ENCODE peak calls at places on chromosomes 11 and 22, in five cellular contexts. One of them, this sample, is unnamed. For H3K4me1 and H3K9me3, the result is how much of the 10 kb centered on the place peaks cover.

GRCh38 chr11:75154646-75155569 is 4.0 kb downstream of the SLCO2B1 start:
- DNase-seq in mammary epithelial cell: no peak
- DNase-seq in neural progenitor cell: no peak
- DNase-seq in H9: no peak
- DNase-seq in trophoblast cell: no peak
- DNase-seq in this sample: no peak

GRCh38 chr11:6612816-6613136 is 760 bp upstream of the TAF10 start:
- DNase-seq in neural progenitor cell: peak
- DNase-seq in H9: peak
- DNase-seq in trophoblast cell: no peak
- DNase-seq in mammary epithelial cell: no peak
- DNase-seq in this sample: no peak

GRCh38 chr11:106695506-106695905 is 322.8 kb downstream of the GUCY1A2 start:
- DNase-seq in neural progenitor cell: no peak
- DNase-seq in mammary epithelial cell: peak
- DNase-seq in trophoblast cell: peak
- DNase-seq in H9: no peak
- DNase-seq in this sample: no peak

GRCh38 chr11:76281558-76281906 is 75.2 kb upstream of the WNT11 start:
- DNase-seq in H9: no peak
- DNase-seq in trophoblast cell: no peak
- DNase-seq in neural progenitor cell: no peak
- DNase-seq in mammary epithelial cell: no peak
- DNase-seq in this sample: no peak

GRCh38 chr11:69055598-69056516 is 7.1 kb downstream of the TPCN2 start:
- DNase-seq in H9: no peak
- DNase-seq in trophoblast cell: no peak
- DNase-seq in neural progenitor cell: no peak
- DNase-seq in mammary epithelial cell: no peak
- DNase-seq in this sample: no peak

GRCh38 chr22:25668437-25668836 is 73.6 kb upstream of the MYO18B start:
- DNase-seq in H9: no peak
- DNase-seq in mammary epithelial cell: peak
- DNase-seq in trophoblast cell: no peak
- DNase-seq in neural progenitor cell: no peak
- DNase-seq in this sample: no peak

GRCh38 chr11:63490551-63491239 is at the start of gene PLAAT5:
- DNase-seq in mammary epithelial cell: no peak
- DNase-seq in H9: peak
- DNase-seq in trophoblast cell: no peak
- DNase-seq in neural progenitor cell: peak
- DNase-seq in this sample: no peak

GRCh38 chr11:119721129-119722120 is 7.6 kb downstream of the NECTIN1 start:
- DNase-seq in H9: peak
- DNase-seq in neural progenitor cell: peak
- DNase-seq in mammary epithelial cell: peak
- DNase-seq in trophoblast cell: no peak
- DNase-seq in this sample: no peak

GRCh38 chr22:21876486-21877176 is 9.2 kb upstream of the MAPK1 start:
- DNase-seq in H9: no peak
- DNase-seq in trophoblast cell: no peak
- DNase-seq in neural progenitor cell: no peak
- DNase-seq in mammary epithelial cell: peak
- DNase-seq in this sample: no peak

GRCh38 chr11:66639066-66639813 is 737 bp downstream of the RBM4 start:
- DNase-seq in trophoblast cell: no peak
- DNase-seq in neural progenitor cell: no peak
- DNase-seq in H9: no peak
- DNase-seq in mammary epithelial cell: peak
- DNase-seq in this sample: no peak

GRCh38 chr11:12679471-12679870 is 5.2 kb downstream of the TEAD1 start:
- DNase-seq in trophoblast cell: no peak
- DNase-seq in H9: no peak
- DNase-seq in neural progenitor cell: no peak
- DNase-seq in mammary epithelial cell: no peak
- DNase-seq in this sample: no peak
- H3K9ac ChIP-seq in trophoblast cell: no peak
- H3K9ac ChIP-seq in H9: no peak
- H3K9ac ChIP-seq in neural progenitor cell: no peak
- H3K9ac ChIP-seq in mammary epithelial cell: peak
- H3K9ac ChIP-seq in this sample: no peak

GRCh38 chr22:40221055-40221414 is 43.3 kb downstream of the TNRC6B start:
- DNase-seq in mammary epithelial cell: no peak
- DNase-seq in H9: no peak
- DNase-seq in neural progenitor cell: no peak
- DNase-seq in trophoblast cell: peak
- DNase-seq in this sample: no peak
- H3K4me1 ChIP-seq in mammary epithelial cell: under half
- H3K4me1 ChIP-seq in H9: under half
- H3K4me1 ChIP-seq in neural progenitor cell: under half
- H3K4me1 ChIP-seq in trophoblast cell: under half
- H3K4me1 ChIP-seq in this sample: under half

GRCh38 chr22:47850644-47851151 is 1088.2 kb downstream of the TBC1D22A start:
- DNase-seq in trophoblast cell: no peak
- DNase-seq in H9: no peak
- DNase-seq in neural progenitor cell: peak
- DNase-seq in mammary epithelial cell: no peak
- DNase-seq in this sample: no peak
- H3K9me3 ChIP-seq in trophoblast cell: under half
- H3K9me3 ChIP-seq in H9: under half
- H3K9me3 ChIP-seq in neural progenitor cell: under half
- H3K9me3 ChIP-seq in mammary epithelial cell: under half
- H3K9me3 ChIP-seq in this sample: under half

GRCh38 chr11:65541093-65542010 is 16.5 kb downstream of the SCYL1 start:
- DNase-seq in mammary epithelial cell: peak
- DNase-seq in neural progenitor cell: no peak
- DNase-seq in H9: no peak
- DNase-seq in trophoblast cell: peak
- DNase-seq in this sample: no peak
- H3K9ac ChIP-seq in mammary epithelial cell: peak
- H3K9ac ChIP-seq in neural progenitor cell: no peak
- H3K9ac ChIP-seq in H9: no peak
- H3K9ac ChIP-seq in trophoblast cell: no peak
- H3K9ac ChIP-seq in this sample: peak

GRCh38 chr22:37631448-37632173 is 7.9 kb upstream of the SH3BP1 start:
- DNase-seq in trophoblast cell: no peak
- DNase-seq in mammary epithelial cell: no peak
- DNase-seq in neural progenitor cell: no peak
- DNase-seq in H9: no peak
- DNase-seq in this sample: no peak
- H3K4me1 ChIP-seq in trophoblast cell: under half
- H3K4me1 ChIP-seq in mammary epithelial cell: under half
- H3K4me1 ChIP-seq in neural progenitor cell: under half
- H3K4me1 ChIP-seq in H9: under half
- H3K4me1 ChIP-seq in this sample: under half

DNA sequence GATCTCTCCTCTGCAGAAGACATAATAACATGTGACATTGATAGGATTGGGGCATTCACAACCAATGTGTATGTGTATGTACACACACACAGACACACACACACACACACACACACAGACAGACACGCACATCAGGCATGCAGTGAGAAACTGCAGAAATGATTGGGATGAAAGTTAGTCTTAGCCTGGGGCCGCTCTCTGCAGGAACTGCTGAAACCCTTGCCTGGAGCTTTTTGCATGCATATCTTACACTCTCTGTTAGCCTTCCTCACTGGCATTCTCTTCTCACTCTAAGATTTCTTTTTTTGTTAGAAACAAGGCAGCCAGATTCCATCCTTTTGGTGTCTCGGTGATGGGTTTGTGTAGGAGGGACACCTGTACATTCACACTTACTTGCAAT is 337.9 kb downstream of the NELL1 start:
- DNase-seq in neural progenitor cell: no peak
- DNase-seq in trophoblast cell: no peak
- DNase-seq in mammary epithelial cell: no peak
- DNase-seq in H9: peak
- DNase-seq in this sample: peak
- H3K9me3 ChIP-seq in neural progenitor cell: under half
- H3K9me3 ChIP-seq in trophoblast cell: under half
- H3K9me3 ChIP-seq in mammary epithelial cell: under half
- H3K9me3 ChIP-seq in H9: under half
- H3K9me3 ChIP-seq in this sample: under half